ENCODE peak calls at places on chromosome 22, in ten cellular contexts. One of them, this sample, is unnamed.
A peak's percentile ranks its signal among the peaks of the same experiment; 100 is the strongest.

GRCh38 chr22:44402196-44403111 is 89.7 kb upstream of the SHISAL1 start:
- DNase-seq in stimulated activated CD8-positive, alpha-beta memory T cell treated with anti-CD3 and anti-CD28 coated beads, Interleukin-2, amount 100 ng/mL, for 48 hours: no peak
- DNase-seq in GM18507: no peak
- DNase-seq in fibroblast of villous mesenchyme: no peak
- DNase-seq in astrocyte of the spinal cord: no peak
- DNase-seq in GF-D8: no peak
- DNase-seq in pons: no peak
- DNase-seq in RPMI8226: no peak
- DNase-seq in HuH-7.5: no peak
- DNase-seq in mesenteric fat pad: peak; percentile 88
- DNase-seq in this sample: no peak

GRCh38 chr22:37193629-37194191 is 5.7 kb upstream of the C1QTNF6 start:
- DNase-seq in stimulated activated CD8-positive, alpha-beta memory T cell treated with anti-CD3 and anti-CD28 coated beads, Interleukin-2, amount 100 ng/mL, for 48 hours: no peak
- DNase-seq in GM18507: no peak
- DNase-seq in fibroblast of villous mesenchyme: peak; percentile 83
- DNase-seq in astrocyte of the spinal cord: no peak
- DNase-seq in GF-D8: peak; percentile 71
- DNase-seq in pons: peak; percentile 78
- DNase-seq in RPMI8226: peak; percentile 84
- DNase-seq in HuH-7.5: no peak
- DNase-seq in mesenteric fat pad: no peak
- DNase-seq in this sample: no peak

GRCh38 chr22:24097961-24098391 is 83.3 kb upstream of the SUSD2 start:
- DNase-seq in stimulated activated CD8-positive, alpha-beta memory T cell treated with anti-CD3 and anti-CD28 coated beads, Interleukin-2, amount 100 ng/mL, for 48 hours: no peak
- DNase-seq in GM18507: no peak
- DNase-seq in fibroblast of villous mesenchyme: no peak
- DNase-seq in astrocyte of the spinal cord: no peak
- DNase-seq in GF-D8: no peak
- DNase-seq in pons: no peak
- DNase-seq in RPMI8226: no peak
- DNase-seq in HuH-7.5: no peak
- DNase-seq in mesenteric fat pad: peak; percentile 83
- DNase-seq in this sample: no peak

GRCh38 chr22:50292643-50293440 is 14.6 kb downstream of the PLXNB2 start:
- DNase-seq in stimulated activated CD8-positive, alpha-beta memory T cell treated with anti-CD3 and anti-CD28 coated beads, Interleukin-2, amount 100 ng/mL, for 48 hours: no peak
- DNase-seq in GM18507: no peak
- DNase-seq in fibroblast of villous mesenchyme: no peak
- DNase-seq in astrocyte of the spinal cord: no peak
- DNase-seq in GF-D8: peak; percentile 13
- DNase-seq in pons: no peak
- DNase-seq in RPMI8226: no peak
- DNase-seq in HuH-7.5: no peak
- DNase-seq in mesenteric fat pad: no peak
- DNase-seq in this sample: no peak

GRCh38 chr22:45497268-45497667 is 5.4 kb upstream of the FBLN1 start:
- DNase-seq in stimulated activated CD8-positive, alpha-beta memory T cell treated with anti-CD3 and anti-CD28 coated beads, Interleukin-2, amount 100 ng/mL, for 48 hours: no peak
- DNase-seq in GM18507: no peak
- DNase-seq in fibroblast of villous mesenchyme: peak; percentile 56
- DNase-seq in astrocyte of the spinal cord: no peak
- DNase-seq in GF-D8: no peak
- DNase-seq in pons: no peak
- DNase-seq in RPMI8226: peak; percentile 1
- DNase-seq in HuH-7.5: no peak
- DNase-seq in mesenteric fat pad: no peak
- DNase-seq in this sample: no peak

GRCh38 chr22:45058622-45058912 is 48.8 kb upstream of the PHF21B start:
- DNase-seq in stimulated activated CD8-positive, alpha-beta memory T cell treated with anti-CD3 and anti-CD28 coated beads, Interleukin-2, amount 100 ng/mL, for 48 hours: no peak
- DNase-seq in GM18507: no peak
- DNase-seq in fibroblast of villous mesenchyme: no peak
- DNase-seq in astrocyte of the spinal cord: no peak
- DNase-seq in GF-D8: no peak
- DNase-seq in pons: no peak
- DNase-seq in RPMI8226: no peak
- DNase-seq in HuH-7.5: no peak
- DNase-seq in mesenteric fat pad: no peak
- DNase-seq in this sample: no peak

GRCh38 chr22:19966908-19967750 is 25.5 kb upstream of the TXNRD2 start:
- DNase-seq in stimulated activated CD8-positive, alpha-beta memory T cell treated with anti-CD3 and anti-CD28 coated beads, Interleukin-2, amount 100 ng/mL, for 48 hours: no peak
- DNase-seq in GM18507: no peak
- DNase-seq in fibroblast of villous mesenchyme: no peak
- DNase-seq in astrocyte of the spinal cord: no peak
- DNase-seq in GF-D8: no peak
- DNase-seq in pons: no peak
- DNase-seq in RPMI8226: no peak
- DNase-seq in HuH-7.5: no peak
- DNase-seq in mesenteric fat pad: no peak
- DNase-seq in this sample: no peak

GRCh38 chr22:16989915-16990314 is 18.1 kb downstream of the GAB4 start:
- DNase-seq in stimulated activated CD8-positive, alpha-beta memory T cell treated with anti-CD3 and anti-CD28 coated beads, Interleukin-2, amount 100 ng/mL, for 48 hours: no peak
- DNase-seq in GM18507: no peak
- DNase-seq in fibroblast of villous mesenchyme: no peak
- DNase-seq in astrocyte of the spinal cord: no peak
- DNase-seq in GF-D8: no peak
- DNase-seq in pons: no peak
- DNase-seq in RPMI8226: no peak
- DNase-seq in HuH-7.5: no peak
- DNase-seq in mesenteric fat pad: no peak
- DNase-seq in this sample: no peak

GRCh38 chr22:19674129-19674928 is 40.0 kb upstream of the SEPTIN5 start:
- DNase-seq in stimulated activated CD8-positive, alpha-beta memory T cell treated with anti-CD3 and anti-CD28 coated beads, Interleukin-2, amount 100 ng/mL, for 48 hours: no peak
- DNase-seq in GM18507: no peak
- DNase-seq in fibroblast of villous mesenchyme: no peak
- DNase-seq in astrocyte of the spinal cord: no peak
- DNase-seq in GF-D8: no peak
- DNase-seq in pons: no peak
- DNase-seq in RPMI8226: no peak
- DNase-seq in HuH-7.5: no peak
- DNase-seq in mesenteric fat pad: peak; percentile 49
- DNase-seq in this sample: no peak

GRCh38 chr22:17920145-17920605 is 104.2 kb downstream of the MICAL3 start:
- DNase-seq in stimulated activated CD8-positive, alpha-beta memory T cell treated with anti-CD3 and anti-CD28 coated beads, Interleukin-2, amount 100 ng/mL, for 48 hours: no peak
- DNase-seq in GM18507: no peak
- DNase-seq in fibroblast of villous mesenchyme: peak; percentile 88
- DNase-seq in astrocyte of the spinal cord: no peak
- DNase-seq in GF-D8: no peak
- DNase-seq in pons: no peak
- DNase-seq in RPMI8226: no peak
- DNase-seq in HuH-7.5: no peak
- DNase-seq in mesenteric fat pad: peak; percentile 88
- DNase-seq in this sample: peak; percentile 21

GRCh38 chr22:50674606-50675552 is 2.3 kb downstream of the SHANK3 start:
- DNase-seq in stimulated activated CD8-positive, alpha-beta memory T cell treated with anti-CD3 and anti-CD28 coated beads, Interleukin-2, amount 100 ng/mL, for 48 hours: no peak
- DNase-seq in GM18507: no peak
- DNase-seq in fibroblast of villous mesenchyme: peak; percentile 16
- DNase-seq in astrocyte of the spinal cord: no peak
- DNase-seq in GF-D8: no peak
- DNase-seq in pons: no peak
- DNase-seq in RPMI8226: no peak
- DNase-seq in HuH-7.5: peak; percentile 83
- DNase-seq in mesenteric fat pad: peak; percentile 85
- DNase-seq in this sample: peak; percentile 52

GRCh38 chr22:45163074-45163416 is 680 bp upstream of the NUP50 start:
- DNase-seq in stimulated activated CD8-positive, alpha-beta memory T cell treated with anti-CD3 and anti-CD28 coated beads, Interleukin-2, amount 100 ng/mL, for 48 hours: no peak
- DNase-seq in GM18507: no peak
- DNase-seq in fibroblast of villous mesenchyme: peak; percentile 56
- DNase-seq in astrocyte of the spinal cord: peak; percentile 46
- DNase-seq in GF-D8: no peak
- DNase-seq in pons: peak; percentile 19
- DNase-seq in RPMI8226: peak; percentile 39
- DNase-seq in HuH-7.5: no peak
- DNase-seq in mesenteric fat pad: no peak
- DNase-seq in this sample: no peak

GRCh38 chr22:34160117-34160758 is 240.0 kb upstream of the LARGE1 start:
- DNase-seq in stimulated activated CD8-positive, alpha-beta memory T cell treated with anti-CD3 and anti-CD28 coated beads, Interleukin-2, amount 100 ng/mL, for 48 hours: no peak
- DNase-seq in GM18507: no peak
- DNase-seq in fibroblast of villous mesenchyme: no peak
- DNase-seq in astrocyte of the spinal cord: no peak
- DNase-seq in GF-D8: no peak
- DNase-seq in pons: no peak
- DNase-seq in RPMI8226: no peak
- DNase-seq in HuH-7.5: no peak
- DNase-seq in mesenteric fat pad: no peak
- DNase-seq in this sample: no peak

GRCh38 chr22:18068991-18069390 is 8.8 kb upstream of the PEX26 start:
- DNase-seq in stimulated activated CD8-positive, alpha-beta memory T cell treated with anti-CD3 and anti-CD28 coated beads, Interleukin-2, amount 100 ng/mL, for 48 hours: no peak
- DNase-seq in GM18507: no peak
- DNase-seq in fibroblast of villous mesenchyme: no peak
- DNase-seq in astrocyte of the spinal cord: no peak
- DNase-seq in GF-D8: no peak
- DNase-seq in pons: no peak
- DNase-seq in RPMI8226: no peak
- DNase-seq in HuH-7.5: no peak
- DNase-seq in mesenteric fat pad: no peak
- DNase-seq in this sample: no peak

GRCh38 chr22:19050117-19050516 is 72.1 kb downstream of the DGCR2 start:
- DNase-seq in stimulated activated CD8-positive, alpha-beta memory T cell treated with anti-CD3 and anti-CD28 coated beads, Interleukin-2, amount 100 ng/mL, for 48 hours: no peak
- DNase-seq in GM18507: no peak
- DNase-seq in fibroblast of villous mesenchyme: no peak
- DNase-seq in astrocyte of the spinal cord: no peak
- DNase-seq in GF-D8: no peak
- DNase-seq in pons: no peak
- DNase-seq in RPMI8226: no peak
- DNase-seq in HuH-7.5: no peak
- DNase-seq in mesenteric fat pad: no peak
- DNase-seq in this sample: no peak

GRCh38 chr22:38832005-38832978 is 11.5 kb downstream of the NPTXR start:
- DNase-seq in stimulated activated CD8-positive, alpha-beta memory T cell treated with anti-CD3 and anti-CD28 coated beads, Interleukin-2, amount 100 ng/mL, for 48 hours: no peak
- DNase-seq in GM18507: no peak
- DNase-seq in fibroblast of villous mesenchyme: no peak
- DNase-seq in astrocyte of the spinal cord: no peak
- DNase-seq in GF-D8: no peak
- DNase-seq in pons: peak; percentile 20
- DNase-seq in RPMI8226: no peak
- DNase-seq in HuH-7.5: no peak
- DNase-seq in mesenteric fat pad: no peak
- DNase-seq in this sample: no peak

GRCh38 chr22:44045171-44045570 is 21.1 kb downstream of the PARVB start:
- DNase-seq in stimulated activated CD8-positive, alpha-beta memory T cell treated with anti-CD3 and anti-CD28 coated beads, Interleukin-2, amount 100 ng/mL, for 48 hours: no peak
- DNase-seq in GM18507: no peak
- DNase-seq in fibroblast of villous mesenchyme: no peak
- DNase-seq in astrocyte of the spinal cord: no peak
- DNase-seq in GF-D8: no peak
- DNase-seq in pons: no peak
- DNase-seq in RPMI8226: no peak
- DNase-seq in HuH-7.5: no peak
- DNase-seq in mesenteric fat pad: no peak
- DNase-seq in this sample: no peak

GRCh38 chr22:35430897-35431322 is 31.0 kb downstream of the MCM5 start:
- DNase-seq in stimulated activated CD8-positive, alpha-beta memory T cell treated with anti-CD3 and anti-CD28 coated beads, Interleukin-2, amount 100 ng/mL, for 48 hours: peak; percentile 62
- DNase-seq in GM18507: peak; percentile 32
- DNase-seq in fibroblast of villous mesenchyme: peak; percentile 92
- DNase-seq in astrocyte of the spinal cord: peak; percentile 84
- DNase-seq in GF-D8: no peak
- DNase-seq in pons: peak; percentile 61
- DNase-seq in RPMI8226: peak; percentile 71
- DNase-seq in HuH-7.5: peak; percentile 84
- DNase-seq in mesenteric fat pad: peak; percentile 94
- DNase-seq in this sample: peak; percentile 31

This sample was measured in NCI-H2227 treated with DMSO at 0.1 percent for 48 hours.